ENCODE peak calls at places on chromosomes 12 and 14, in nine cellular contexts. T is BE2C; D is left ventricle myocardium inferior; H is HFF-Myc; E is omental fat pad; U is IMR-90; R is pancreas; X is progenitor cell of endocrine pancreas; S is CD4-positive, alpha-beta T cell. O is an unnamed sample.
A peak's percentile ranks its signal among the peaks of the same experiment; 100 is the strongest.

GRCh38 chr12:24562761-24563392 is 386.0 kb downstream of the BCAT1 start:
- DNase-seq in R (peak; percentile 71), U (peak; percentile 54), D (peak; percentile 37), E (no peak), H (no peak), S (no peak), T (peak; percentile 33), X (peak; percentile 63), O (peak; percentile 48)

GRCh38 chr12:116863275-116863767 is 17.9 kb downstream of the HRK start:
- DNase-seq in R (no peak), D (no peak), S (no peak), X (no peak), H (peak; percentile 35), T (peak; percentile 23), E (no peak), U (peak; percentile 75), O (no peak)

GRCh38 chr12:40668095-40668494 is 24.1 kb upstream of the CNTN1 start:
- DNase-seq in S (no peak), R (no peak), X (no peak), E (no peak), H (no peak), T (no peak), U (no peak), D (no peak), O (no peak)

GRCh38 chr14:91258021-91258618 is 13.6 kb upstream of the GPR68 start:
- DNase-seq in T (no peak), H (no peak), U (peak; percentile 12), X (no peak), D (peak; percentile 31), R (no peak), E (no peak), S (no peak), O (no peak)

GRCh38 chr12:28645891-28646290 is 455.6 kb downstream of the CCDC91 start:
- DNase-seq in S (no peak), T (no peak), D (no peak), X (no peak), E (no peak), R (no peak), U (no peak), H (no peak), O (no peak)

GRCh38 chr12:120089796-120090195 is 26.8 kb downstream of the RAB35 start:
- DNase-seq in X (no peak), R (no peak), T (no peak), S (no peak), H (no peak), D (no peak), U (no peak), E (no peak), O (no peak)

GRCh38 chr14:83473846-83474245 is 1940.2 kb upstream of the SEL1L start:
- DNase-seq in U (peak; percentile 58), X (no peak), E (no peak), H (no peak), R (no peak), D (no peak), T (no peak), S (no peak), O (no peak)

GRCh38 chr12:38141861-38142260 is 174.7 kb upstream of the ALG10B start:
- DNase-seq in X (no peak), E (no peak), U (no peak), S (no peak), H (no peak), T (no peak), D (no peak), R (no peak), O (no peak)

GRCh38 chr12:9947674-9948073 is 15.5 kb upstream of the CLEC2A start:
- DNase-seq in E (no peak), X (no peak), S (no peak), D (no peak), R (no peak), T (no peak), U (no peak), H (no peak), O (no peak)

GRCh38 chr14:50319293-50319692 is 7.2 kb downstream of the DMAC2L start:
- DNase-seq in D (no peak), T (no peak), H (no peak), R (no peak), E (no peak), U (peak; percentile 46), S (no peak), X (no peak), O (no peak)

GRCh38 chr14:50319721-50320120 is 7.6 kb downstream of the DMAC2L start:
- DNase-seq in H (no peak), U (peak; percentile 33), R (no peak), T (no peak), D (no peak), E (no peak), X (no peak), S (no peak), O (no peak)

GRCh38 chr14:50321009-50321660 is 9.0 kb downstream of the DMAC2L start:
- DNase-seq in S (peak; percentile 42), H (peak; percentile 82), X (no peak), R (no peak), T (peak; percentile 69), U (peak; percentile 98), E (no peak), D (peak; percentile 24), O (peak; percentile 33)

GRCh38 chr14:50320279-50320678 is 8.2 kb downstream of the DMAC2L start:
- DNase-seq in R (no peak), S (no peak), X (no peak), E (no peak), D (no peak), T (no peak), H (no peak), U (peak; percentile 82), O (no peak)

GRCh38 chr14:50318031-50318626 is 6.0 kb downstream of the DMAC2L start:
- DNase-seq in H (no peak), R (no peak), S (no peak), D (no peak), U (peak; percentile 66), T (no peak), E (no peak), X (no peak), O (no peak)
- TF ChIP-seq CTCF in H (peak; percentile 55), R (peak; percentile 39), S (peak; percentile 60), D (peak; percentile 74), U (peak; percentile 78), T (peak; percentile 75), E (no peak), X (peak; percentile 68), O (peak; percentile 76)

DNA sequence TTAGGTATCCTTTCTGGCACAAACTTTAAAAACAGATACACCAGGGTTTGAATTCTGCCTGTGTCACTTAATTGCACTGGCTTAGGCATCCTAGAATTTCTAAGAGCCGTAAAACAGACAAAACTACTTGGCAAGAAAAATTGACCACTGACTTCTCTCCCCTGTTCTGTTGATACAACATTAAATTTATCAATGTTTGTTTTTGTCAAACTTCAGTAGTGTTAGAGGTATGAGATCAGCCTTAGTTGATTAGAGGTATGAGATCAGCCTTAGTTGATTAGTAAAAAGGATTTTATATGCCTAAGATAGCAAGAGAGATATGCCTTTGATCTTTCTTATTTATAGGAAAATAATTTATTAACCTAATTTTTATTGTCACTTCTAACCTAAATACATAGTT is 283.2 kb downstream of the FBXL14 start:
- DNase-seq in E (no peak), H (no peak), D (no peak), T (no peak), S (no peak), R (no peak), U (no peak), X (no peak), O (no peak)
- TF ChIP-seq CTCF in E (no peak), H (no peak), D (no peak), T (no peak), S (no peak), R (no peak), U (no peak), X (no peak), O (no peak)

GRCh38 chr14:94132285-94132887 is 3.0 kb upstream of the IFI27L2 start:
- DNase-seq in T (peak; percentile 71), R (no peak), E (no peak), H (no peak), X (peak; percentile 39), S (peak; percentile 23), D (no peak), U (peak; percentile 70), O (peak; percentile 57)
- TF ChIP-seq CTCF in T (peak; percentile 83), R (peak; percentile 77), E (no peak), H (peak; percentile 74), X (peak; percentile 86), S (peak; percentile 87), D (peak; percentile 85), U (peak; percentile 73), O (peak; percentile 95)

GRCh38 chr12:107360033-107360432 is 266.7 kb upstream of the CRY1 start:
- DNase-seq in E (no peak), T (no peak), S (no peak), X (no peak), D (no peak), R (no peak), U (no peak), H (no peak), O (no peak)
- TF ChIP-seq CTCF in E (no peak), T (no peak), S (no peak), X (no peak), D (no peak), R (no peak), U (no peak), H (no peak), O (no peak)

DNA sequence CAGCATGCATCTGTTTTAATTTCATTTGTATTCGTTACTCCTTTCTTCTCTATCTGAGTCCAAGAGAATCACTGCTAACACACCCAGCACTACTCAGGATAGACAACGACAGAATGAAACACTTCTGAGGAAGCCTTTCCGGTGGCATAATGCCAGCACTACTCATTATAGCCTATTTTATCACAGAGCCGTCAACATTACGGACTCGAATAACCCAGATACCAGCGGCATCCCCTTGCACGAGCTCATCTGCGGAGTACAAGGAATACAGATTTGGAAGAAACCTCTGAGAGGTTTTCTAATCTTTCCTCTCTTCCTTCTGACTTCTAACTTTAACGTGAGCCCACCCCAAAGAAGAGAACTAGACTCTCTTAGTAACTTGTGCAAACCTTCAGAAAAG is 248.0 kb downstream of the APAF1 start:
- DNase-seq in D (no peak), U (no peak), R (no peak), X (no peak), H (no peak), S (no peak), E (no peak), T (no peak), O (no peak)
- TF ChIP-seq CTCF in D (no peak), U (no peak), R (no peak), X (no peak), H (no peak), S (no peak), E (no peak), T (no peak), O (no peak)

GRCh38 chr14:78897443-78897842 is 727.3 kb downstream of the NRXN3 start:
- DNase-seq in U (no peak), R (no peak), D (no peak), X (no peak), S (no peak), T (no peak), E (no peak), H (no peak), O (no peak)

GRCh38 chr14:78904094-78904493 is 733.9 kb downstream of the NRXN3 start:
- DNase-seq in T (no peak), S (no peak), R (no peak), D (no peak), H (no peak), U (no peak), X (no peak), E (no peak), O (no peak)

GRCh38 chr14:78902010-78902623 is 731.9 kb downstream of the NRXN3 start:
- DNase-seq in U (peak; percentile 54), X (peak; percentile 18), R (peak; percentile 66), E (no peak), H (peak; percentile 6), S (no peak), T (peak; percentile 26), D (peak; percentile 14), O (peak; percentile 65)
- TF ChIP-seq CTCF in U (peak; percentile 65), X (peak; percentile 88), R (peak; percentile 48), E (no peak), H (peak; percentile 76), S (no peak), T (peak; percentile 57), D (peak; percentile 42), O (peak; percentile 80)

O was measured in neural crest cell.